ENCODE peak calls at places on chromosomes 4 and X, in eight cellular contexts. R, E, Z, F, M, U, O and K are unnamed samples.

GRCh38 chr4:174274436-174274835 is 9.0 kb downstream of the FBXO8 start:
- DNase-seq in E (no peak), M (no peak), F (no peak), Z (no peak), R (no peak), O (no peak), U (no peak), K (no peak)

GRCh38 chr4:80931645-80932215 is 98.8 kb upstream of the BMP3 start:
- DNase-seq in E (no peak), O (no peak), M (no peak), R (no peak), Z (no peak), U (no peak), F (no peak), K (peak; percentile 79)

GRCh38 chr4:82017680-82018079 is 356.1 kb downstream of the HNRNPD start:
- DNase-seq in Z (no peak), E (no peak), F (peak; percentile 80), U (peak; percentile 32), O (peak; percentile 22), M (peak; percentile 25), R (no peak), K (peak; percentile 19)

GRCh38 chr4:47835489-47835888 is 2.4 kb downstream of the CORIN start:
- DNase-seq in E (no peak), U (peak; percentile 29), Z (no peak), O (no peak), R (no peak), F (no peak), M (no peak), K (no peak)

GRCh38 chr4:140641789-140642439 is 73.2 kb upstream of the UCP1 start:
- DNase-seq in E (no peak), R (peak; percentile 68), F (no peak), O (no peak), U (no peak), Z (peak; percentile 41), M (no peak), K (no peak)

GRCh38 chr4:75908555-75908954 is 6.3 kb upstream of the PPEF2 start:
- DNase-seq in U (no peak), R (no peak), E (no peak), O (no peak), Z (no peak), M (peak; percentile 9), F (no peak), K (no peak)

GRCh38 chrX:148741441-148741840 is 241.0 kb downstream of the AFF2 start:
- DNase-seq in Z (no peak), U (no peak), O (no peak), E (no peak), M (no peak), R (no peak), F (peak; percentile 3), K (no peak)

GRCh38 chr4:81923140-81923539 is 450.7 kb downstream of the HNRNPD start:
- DNase-seq in U (no peak), O (no peak), M (no peak), R (no peak), Z (no peak), E (no peak), F (peak; percentile 7), K (no peak)

GRCh38 chrX:46208225-46208854 is 336.9 kb downstream of the ZNF674 start:
- DNase-seq in U (no peak), Z (no peak), O (no peak), M (peak; percentile 35), E (no peak), F (no peak), R (no peak), K (peak; percentile 29)

GRCh38 chrX:17525762-17526555 is 151.0 kb downstream of the NHS start:
- DNase-seq in M (no peak), E (no peak), Z (no peak), O (no peak), R (no peak), F (no peak), U (peak; percentile 62), K (no peak)

GRCh38 chr4:26206339-26206738 is 114.5 kb upstream of the RBPJ start:
- DNase-seq in F (no peak), Z (no peak), R (no peak), M (peak; percentile 89), E (no peak), U (peak; percentile 92), O (no peak), K (peak; percentile 95)

GRCh38 chr4:106647451-106647850 is 278.9 kb upstream of the GIMD1 start:
- DNase-seq in F (no peak), Z (no peak), E (no peak), O (no peak), R (no peak), U (no peak), M (no peak), K (no peak)

GRCh38 chrX:22314692-22315091 is 42.0 kb downstream of the CBLL2 start:
- DNase-seq in O (no peak), U (peak; percentile 15), M (peak; percentile 13), Z (no peak), R (no peak), E (no peak), F (peak; percentile 15), K (no peak)

GRCh38 chr4:818106-818921 is 7.6 kb downstream of the CPLX1 start:
- DNase-seq in E (peak; percentile 55), Z (no peak), U (no peak), R (peak; percentile 64), F (no peak), O (no peak), M (no peak), K (no peak)

GRCh38 chr4:173403051-173403450 is 4.1 kb upstream of the SCRG1 start:
- DNase-seq in O (no peak), Z (no peak), R (no peak), E (no peak), U (peak; percentile 39), F (no peak), M (peak; percentile 33), K (no peak)

GRCh38 chrX:276588-277171 is 4.5 kb upstream of the PLCXD1 start:
- DNase-seq in O (peak; percentile 46), R (peak; percentile 82), M (peak; percentile 68), F (no peak), U (peak; percentile 76), E (no peak), Z (peak; percentile 49), K (no peak)

GRCh38 chr4:40228497-40229365 is 31.9 kb downstream of the RHOH start:
- DNase-seq in U (no peak), M (peak; percentile 31), O (peak; percentile 48), R (no peak), E (no peak), Z (no peak), F (no peak), K (no peak)

GRCh38 chr4:6427439-6428090 is 44.8 kb downstream of the PPP2R2C start:
- DNase-seq in R (no peak), F (no peak), U (no peak), Z (no peak), E (no peak), O (no peak), M (no peak), K (no peak)

DNA sequence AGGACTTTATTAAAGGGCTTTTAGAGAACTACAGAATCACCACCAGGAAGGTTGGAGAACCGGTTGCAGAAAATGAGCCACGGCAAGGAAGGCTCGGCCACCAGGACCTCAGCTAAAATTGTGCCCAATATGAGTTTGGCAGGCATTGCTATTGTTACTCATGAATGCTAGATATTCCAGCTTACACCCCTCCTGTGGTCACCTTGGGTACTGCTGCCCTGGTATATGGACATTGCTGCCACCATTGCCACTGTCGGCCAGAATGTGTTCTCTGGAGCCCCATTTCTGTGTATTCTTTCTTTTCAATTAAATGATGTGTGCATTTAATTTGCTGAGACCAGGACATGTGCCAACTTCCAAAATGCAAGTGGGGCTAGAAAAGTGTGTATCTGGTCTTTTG is 626.7 kb upstream of the BOD1L1 start:
- DNase-seq in E (peak; percentile 32), M (peak; percentile 59), U (peak; percentile 6), F (peak; percentile 38), O (peak; percentile 7), Z (peak; percentile 7), R (peak; percentile 60), K (peak; percentile 4)
- TF ChIP-seq CTCF in E (peak; percentile 30), M (peak; percentile 84), U (peak; percentile 44), F (peak; percentile 67), O (peak; percentile 18), Z (peak; percentile 53), R (peak; percentile 64), K (peak; percentile 70)

DNA sequence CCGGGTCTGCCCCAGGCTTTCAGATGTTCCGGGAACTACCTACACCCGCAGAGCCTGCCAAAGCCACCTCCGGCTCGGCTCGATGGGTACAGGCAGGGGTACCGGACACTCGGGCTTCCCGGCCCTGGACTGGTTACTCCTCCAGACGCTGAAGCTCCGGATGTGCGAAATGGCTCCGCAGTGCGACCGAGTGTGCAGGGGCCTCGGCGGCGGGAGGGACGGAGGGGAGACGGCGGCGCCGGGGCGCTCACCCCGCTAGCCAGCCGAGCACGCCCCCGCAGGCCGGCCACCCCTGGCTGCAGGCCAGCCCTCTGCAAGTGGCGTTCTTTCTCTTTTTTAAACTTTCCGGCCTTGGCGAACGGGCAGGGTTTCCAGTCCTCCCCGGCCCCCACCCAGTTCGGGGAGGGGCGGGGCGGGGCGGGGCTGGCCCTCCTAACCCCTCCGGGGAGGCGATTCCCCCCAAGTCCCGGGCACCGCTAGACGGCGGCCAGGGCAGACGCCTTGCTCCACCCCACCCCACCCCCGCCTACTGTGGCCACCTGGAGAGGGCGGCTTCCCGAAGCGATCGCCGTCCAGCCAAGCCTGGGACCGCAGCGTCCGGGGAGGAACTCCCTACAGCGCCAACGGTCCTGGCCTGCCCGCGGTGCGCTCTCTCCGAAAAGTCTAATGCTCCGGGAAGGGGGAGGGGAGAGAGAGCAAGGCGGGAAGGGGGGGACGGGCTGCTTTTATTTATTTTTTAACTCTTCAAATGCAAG is 7.5 kb downstream of the BCOR start:
- DNase-seq in U (no peak), O (peak; percentile 57), R (peak; percentile 71), E (no peak), Z (no peak), F (no peak), M (peak; percentile 10), K (no peak)
- H3K4me3 ChIP-seq in U (peak overlapping the region; percentile 8), O (peak overlapping the region; percentile 70), R (peak overlapping the region; percentile 36), E (peak overlapping the region; percentile 58), Z (no peak overlapping the region), F (peak overlapping the region; percentile 27), M (peak overlapping the region; percentile 26), K (peak overlapping the region; percentile 31)

DNA sequence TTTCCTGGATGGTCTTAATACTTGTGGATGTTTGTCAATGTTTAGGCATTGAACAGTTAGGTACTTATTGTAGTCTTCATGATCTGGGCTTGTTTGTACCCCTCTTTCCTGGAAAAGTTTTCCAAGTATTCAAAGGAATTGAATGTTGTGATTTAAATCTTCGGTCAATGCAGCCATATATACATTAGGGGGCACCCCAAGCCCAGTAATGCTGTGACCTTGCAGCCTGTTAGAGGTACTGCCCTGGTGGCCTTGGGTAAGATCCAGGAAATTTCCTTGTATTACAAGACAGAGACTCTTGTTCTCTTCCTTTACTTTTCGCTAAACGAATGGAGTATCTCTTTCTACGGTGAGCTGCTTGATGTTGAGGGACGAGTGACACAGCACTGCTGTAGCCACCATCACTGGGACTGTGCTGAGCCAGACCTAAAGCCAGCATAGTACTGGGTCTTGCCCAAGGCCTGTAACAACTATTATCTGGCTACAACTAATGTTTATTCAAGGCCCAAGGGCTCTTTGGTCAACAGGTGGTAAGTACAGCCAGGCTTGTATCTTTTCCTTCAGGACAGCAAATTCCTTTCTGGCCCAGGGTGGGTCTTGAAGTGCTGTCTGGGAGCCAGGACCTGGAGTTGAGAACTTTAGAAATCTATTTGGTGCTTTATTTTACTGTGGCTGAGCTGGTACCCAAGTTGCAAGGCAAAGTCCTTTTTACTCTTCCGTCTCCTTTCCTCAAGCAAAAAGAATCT is 118.3 kb upstream of the ATOH1 start:
- DNase-seq in M (no peak), F (peak; percentile 67), U (no peak), E (no peak), Z (no peak), O (no peak), R (no peak), K (no peak)
- TF ChIP-seq CTCF in M (no peak), F (no peak), U (no peak), E (peak; percentile 10), Z (peak; percentile 23), O (no peak), R (peak; percentile 37), K (no peak)

GRCh38 chr4:38190717-38191178 is 230.6 kb downstream of the PTTG2 start:
- DNase-seq in U (peak; percentile 70), M (peak; percentile 74), E (peak; percentile 79), Z (no peak), R (no peak), O (no peak), F (peak; percentile 51), K (no peak)
- H3K4me3 ChIP-seq in U (no peak overlapping the region), M (no peak overlapping the region), E (no peak overlapping the region), Z (no peak overlapping the region), R (no peak overlapping the region), O (no peak overlapping the region), F (no peak overlapping the region), K (no peak overlapping the region)